ENCODE peak calls at places on chromosome 18, in six cellular contexts. C is upper lobe of right lung; M is K562; K is activated naive CD4-positive, alpha-beta T cell treated with anti-CD3 and anti-CD28 coated beads, Interleukin-2, amount 50 U/mL, for 72 hours; T is nucleus accumbens; Y is fibroblast of the conjunctiva. J is an unnamed sample.

GRCh38 chr18:55420665-55420964 is 167.4 kb downstream of the TCF4 start:
- DNase-seq in C (no peak), M (no peak), K (no peak), T (no peak), Y (no peak), J (no peak)

GRCh38 chr18:24054130-24054529 is 39.6 kb downstream of the TTC39C start:
- DNase-seq in C (no peak), M (no peak), K (no peak), T (no peak), Y (no peak), J (peak)

GRCh38 chr18:29749699-29750098 is 1292.8 kb downstream of the DSC3 start:
- DNase-seq in C (no peak), M (no peak), K (no peak), T (no peak), Y (no peak), J (peak)

GRCh38 chr18:13377496-13377895 is 158.9 kb downstream of the LDLRAD4 start:
- DNase-seq in C (no peak), M (no peak), K (no peak), T (no peak), Y (no peak), J (peak)

GRCh38 chr18:44098551-44099098 is 582.1 kb upstream of the SETBP1 start:
- DNase-seq in C (no peak), M (no peak), K (no peak), T (no peak), Y (no peak), J (peak)

GRCh38 chr18:23585007-23585871 is 1.1 kb downstream of the NPC1 start:
- DNase-seq in C (no peak), M (peak), K (no peak), T (no peak), Y (no peak), J (peak)

GRCh38 chr18:73244411-73244810 is 376.6 kb upstream of the NETO1 start:
- DNase-seq in C (no peak), M (no peak), K (no peak), T (no peak), Y (peak), J (peak)

GRCh38 chr18:9403795-9404564 is 69.4 kb downstream of the TWSG1 start:
- DNase-seq in C (no peak), M (peak), K (no peak), T (no peak), Y (no peak), J (no peak)

GRCh38 chr18:48827321-48828200 is 123.2 kb downstream of the SMAD7 start:
- DNase-seq in C (peak), M (no peak), K (peak), T (no peak), Y (peak), J (peak)

GRCh38 chr18:22683196-22683676 is 249.9 kb upstream of the RBBP8 start:
- DNase-seq in C (no peak), M (no peak), K (no peak), T (no peak), Y (peak), J (peak)

GRCh38 chr18:39415471-39415870 is 1849.9 kb upstream of the CELF4 start:
- DNase-seq in C (no peak), M (no peak), K (no peak), T (no peak), Y (no peak), J (no peak)

GRCh38 chr18:903703-904102 is 968 bp upstream of the ADCYAP1 start:
- DNase-seq in C (peak), M (peak), K (no peak), T (no peak), Y (no peak), J (peak)

GRCh38 chr18:72013512-72013911 is 530.6 kb downstream of the CBLN2 start:
- DNase-seq in C (no peak), M (no peak), K (no peak), T (no peak), Y (peak), J (no peak)

GRCh38 chr18:4400911-4401310 is 54.2 kb downstream of the DLGAP1 start:
- DNase-seq in C (no peak), M (no peak), K (no peak), T (no peak), Y (no peak), J (no peak)

GRCh38 chr18:79290876-79291275 is 104.9 kb upstream of the NFATC1 start:
- DNase-seq in C (no peak), M (no peak), K (no peak), T (no peak), Y (no peak), J (no peak)

GRCh38 chr18:37254256-37254880 is 311.2 kb downstream of the CELF4 start:
- DNase-seq in C (peak), M (no peak), K (no peak), T (no peak), Y (no peak), J (no peak)

GRCh38 chr18:59414254-59414653 is 55.2 kb upstream of the LMAN1 start:
- DNase-seq in C (no peak), M (no peak), K (no peak), T (no peak), Y (no peak), J (no peak)

GRCh38 chr18:45874501-45875184 is 49.2 kb downstream of the SIGLEC15 start:
- DNase-seq in C (no peak), M (no peak), K (peak), T (no peak), Y (no peak), J (peak)

GRCh38 chr18:25326231-25327042 is 25.5 kb downstream of the ZNF521 start:
- DNase-seq in C (no peak), M (no peak), K (no peak), T (no peak), Y (no peak), J (no peak)

GRCh38 chr18:47882641-47883040 is 47.8 kb downstream of the SMAD2 start:
- DNase-seq in C (no peak), M (no peak), K (no peak), T (no peak), Y (no peak), J (no peak)

GRCh38 chr18:37509600-37509999 is 56.0 kb downstream of the CELF4 start:
- DNase-seq in C (no peak), M (no peak), K (no peak), T (no peak), Y (no peak), J (no peak)

GRCh38 chr18:45539383-45539960 is 75.8 kb upstream of the SLC14A2 start:
- DNase-seq in C (no peak), M (no peak), K (no peak), T (no peak), Y (no peak), J (no peak)

GRCh38 chr18:76265375-76266225 is 229.4 kb downstream of the ZNF516 start:
- DNase-seq in C (peak), M (no peak), K (no peak), T (no peak), Y (peak), J (no peak)

GRCh38 chr18:77470836-77471413 is 221.3 kb downstream of the GALR1 start:
- DNase-seq in C (no peak), M (no peak), K (no peak), T (no peak), Y (no peak), J (no peak)

GRCh38 chr18:79680100-79680879 is 687 bp downstream of the CTDP1 start:
- DNase-seq in C (no peak), M (peak), K (no peak), T (no peak), Y (no peak), J (peak)

GRCh38 chr18:36130039-36130831 is 536 bp downstream of the ELP2 start:
- DNase-seq in C (no peak), M (peak), K (no peak), T (no peak), Y (no peak), J (no peak)

GRCh38 chr18:54129448-54130134 is 94.9 kb downstream of the MBD2 start:
- DNase-seq in C (no peak), M (no peak), K (no peak), T (no peak), Y (no peak), J (no peak)

GRCh38 chr18:79628416-79629248 is 51.0 kb upstream of the CTDP1 start:
- DNase-seq in C (peak), M (no peak), K (no peak), T (no peak), Y (no peak), J (no peak)

J was measured in astrocyte.